ENCODE peak calls at places on chromosomes 3 and 15, in seven cellular contexts. One of them, this sample, is unnamed.
A peak's percentile ranks its signal among the peaks of the same experiment; 100 is the strongest.

GRCh38 chr3:34357461-34357860 is 559.0 kb downstream of the PDCD6IP start:
- DNase-seq in GM12892: no peak
- DNase-seq in prostate gland: no peak
- DNase-seq in upper lobe of left lung: no peak
- DNase-seq in spleen: no peak
- DNase-seq in HCT116: no peak
- DNase-seq in K562: no peak
- DNase-seq in this sample: no peak

GRCh38 chr15:100853676-100854440 is 25.8 kb upstream of the ALDH1A3 start:
- DNase-seq in GM12892: no peak
- DNase-seq in prostate gland: no peak
- DNase-seq in upper lobe of left lung: no peak
- DNase-seq in spleen: no peak
- DNase-seq in HCT116: no peak
- DNase-seq in K562: no peak
- DNase-seq in this sample: no peak

GRCh38 chr3:69838696-69839515 is 99.6 kb downstream of the MITF start:
- DNase-seq in GM12892: no peak
- DNase-seq in prostate gland: no peak
- DNase-seq in upper lobe of left lung: no peak
- DNase-seq in spleen: no peak
- DNase-seq in HCT116: no peak
- DNase-seq in K562: no peak
- DNase-seq in this sample: no peak

GRCh38 chr3:111676177-111677021 is 81.3 kb upstream of the ZBED2 start:
- DNase-seq in GM12892: no peak
- DNase-seq in prostate gland: peak; percentile 15
- DNase-seq in upper lobe of left lung: no peak
- DNase-seq in spleen: no peak
- DNase-seq in HCT116: no peak
- DNase-seq in K562: no peak
- DNase-seq in this sample: no peak

GRCh38 chr15:87764461-87765236 is 491.9 kb downstream of the NTRK3 start:
- DNase-seq in GM12892: no peak
- DNase-seq in prostate gland: no peak
- DNase-seq in upper lobe of left lung: no peak
- DNase-seq in spleen: no peak
- DNase-seq in HCT116: no peak
- DNase-seq in K562: no peak
- DNase-seq in this sample: no peak

GRCh38 chr15:53359038-53359437 is 400.4 kb downstream of the WDR72 start:
- DNase-seq in GM12892: no peak
- DNase-seq in prostate gland: no peak
- DNase-seq in upper lobe of left lung: no peak
- DNase-seq in spleen: no peak
- DNase-seq in HCT116: no peak
- DNase-seq in K562: no peak
- DNase-seq in this sample: no peak

GRCh38 chr3:171644681-171645080 is 165.6 kb downstream of the PLD1 start:
- DNase-seq in GM12892: no peak
- DNase-seq in prostate gland: no peak
- DNase-seq in upper lobe of left lung: no peak
- DNase-seq in spleen: no peak
- DNase-seq in HCT116: no peak
- DNase-seq in K562: no peak
- DNase-seq in this sample: no peak

GRCh38 chr15:70165811-70166284 is 68.1 kb upstream of the TLE3 start:
- DNase-seq in GM12892: no peak
- DNase-seq in prostate gland: peak; percentile 25
- DNase-seq in upper lobe of left lung: no peak
- DNase-seq in spleen: no peak
- DNase-seq in HCT116: no peak
- DNase-seq in K562: no peak
- DNase-seq in this sample: no peak

GRCh38 chr3:128343287-128344045 is 123.2 kb downstream of the DNAJB8 start:
- DNase-seq in GM12892: no peak
- DNase-seq in prostate gland: peak; percentile 61
- DNase-seq in upper lobe of left lung: no peak
- DNase-seq in spleen: peak; percentile 29
- DNase-seq in HCT116: no peak
- DNase-seq in K562: peak; percentile 80
- DNase-seq in this sample: no peak

GRCh38 chr3:177615015-177615414 is 417.7 kb upstream of the TBL1XR1 start:
- DNase-seq in GM12892: no peak
- DNase-seq in prostate gland: peak; percentile 79
- DNase-seq in upper lobe of left lung: no peak
- DNase-seq in spleen: no peak
- DNase-seq in HCT116: no peak
- DNase-seq in K562: peak; percentile 76
- DNase-seq in this sample: no peak

GRCh38 chr3:30655187-30655812 is 48.9 kb downstream of the TGFBR2 start:
- DNase-seq in GM12892: no peak
- DNase-seq in prostate gland: no peak
- DNase-seq in upper lobe of left lung: no peak
- DNase-seq in spleen: no peak
- DNase-seq in HCT116: no peak
- DNase-seq in K562: no peak
- DNase-seq in this sample: no peak
- TF ChIP-seq POLR2AphosphoS5 in GM12892: no peak
- TF ChIP-seq POLR2AphosphoS5 in prostate gland: no peak
- TF ChIP-seq POLR2AphosphoS5 in upper lobe of left lung: no peak
- TF ChIP-seq POLR2AphosphoS5 in spleen: peak; percentile 45
- TF ChIP-seq POLR2AphosphoS5 in HCT116: no peak
- TF ChIP-seq POLR2AphosphoS5 in K562: no peak
- TF ChIP-seq POLR2AphosphoS5 in this sample: no peak

DNA sequence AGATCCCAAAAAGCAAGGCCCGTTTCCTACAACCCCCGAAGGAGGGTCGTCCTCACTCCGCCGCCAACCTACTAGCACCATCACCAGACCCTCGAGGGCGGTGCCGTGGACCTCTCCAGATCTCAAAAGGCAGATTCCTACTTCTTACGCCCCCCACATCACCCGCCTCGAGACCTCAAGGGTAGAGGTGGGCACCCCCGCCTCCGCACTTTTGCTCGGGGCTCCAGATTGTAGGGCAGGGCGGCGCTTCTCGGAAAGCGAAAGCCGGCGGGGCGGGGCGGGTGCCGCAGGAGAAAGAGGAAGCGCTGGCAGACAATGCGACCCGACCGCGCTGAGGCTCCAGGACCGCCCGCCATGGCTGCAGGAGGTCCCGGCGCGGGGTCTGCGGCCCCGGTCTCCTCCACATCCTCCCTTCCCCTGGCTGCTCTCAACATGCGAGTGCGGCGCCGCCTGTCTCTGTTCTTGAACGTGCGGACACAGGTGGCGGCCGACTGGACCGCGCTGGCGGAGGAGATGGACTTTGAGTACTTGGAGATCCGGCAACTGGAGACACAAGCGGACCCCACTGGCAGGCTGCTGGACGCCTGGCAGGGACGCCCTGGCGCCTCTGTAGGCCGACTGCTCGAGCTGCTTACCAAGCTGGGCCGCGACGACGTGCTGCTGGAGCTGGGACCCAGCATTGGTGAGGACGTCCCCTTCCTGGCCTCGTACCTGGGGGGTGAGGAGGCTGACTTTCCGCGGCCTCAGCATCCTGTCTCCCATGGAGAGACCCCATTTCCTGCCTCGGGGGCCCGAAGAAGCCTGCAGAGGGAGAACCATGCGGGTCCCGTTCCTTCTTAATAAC is at the start of gene MYD88:
- DNase-seq in GM12892: peak; percentile 77
- DNase-seq in prostate gland: peak; percentile 79
- DNase-seq in upper lobe of left lung: peak; percentile 97
- DNase-seq in spleen: peak; percentile 99
- DNase-seq in HCT116: no peak
- DNase-seq in K562: peak; percentile 83
- DNase-seq in this sample: peak; percentile 71
- TF ChIP-seq POLR2A in GM12892: peak; percentile 87
- TF ChIP-seq POLR2A in prostate gland: peak; percentile 92
- TF ChIP-seq POLR2A in upper lobe of left lung: peak; percentile 66
- TF ChIP-seq POLR2A in spleen: peak; percentile 8
- TF ChIP-seq POLR2A in HCT116: peak; percentile 74
- TF ChIP-seq POLR2A in K562: peak; percentile 87
- TF ChIP-seq POLR2A in this sample: peak; percentile 74

GRCh38 chr15:95875141-95875643 is 455.3 kb upstream of the NR2F2 start:
- DNase-seq in GM12892: no peak
- DNase-seq in prostate gland: peak; percentile 6
- DNase-seq in upper lobe of left lung: no peak
- DNase-seq in spleen: no peak
- DNase-seq in HCT116: no peak
- DNase-seq in K562: no peak
- DNase-seq in this sample: no peak
- TF ChIP-seq POLR2AphosphoS5 in GM12892: no peak
- TF ChIP-seq POLR2AphosphoS5 in prostate gland: no peak
- TF ChIP-seq POLR2AphosphoS5 in upper lobe of left lung: no peak
- TF ChIP-seq POLR2AphosphoS5 in spleen: no peak
- TF ChIP-seq POLR2AphosphoS5 in HCT116: no peak
- TF ChIP-seq POLR2AphosphoS5 in K562: no peak
- TF ChIP-seq POLR2AphosphoS5 in this sample: no peak

GRCh38 chr3:51974963-51975856 is at the start of gene ABHD14A:
- DNase-seq in GM12892: peak; percentile 94
- DNase-seq in prostate gland: peak; percentile 59
- DNase-seq in upper lobe of left lung: peak; percentile 96
- DNase-seq in spleen: peak; percentile 94
- DNase-seq in HCT116: no peak
- DNase-seq in K562: peak; percentile 78
- DNase-seq in this sample: peak; percentile 93
- TF ChIP-seq POLR2A in GM12892: peak; percentile 78
- TF ChIP-seq POLR2A in prostate gland: peak; percentile 74
- TF ChIP-seq POLR2A in upper lobe of left lung: peak; percentile 35
- TF ChIP-seq POLR2A in spleen: no peak
- TF ChIP-seq POLR2A in HCT116: peak; percentile 61
- TF ChIP-seq POLR2A in K562: peak; percentile 70
- TF ChIP-seq POLR2A in this sample: no peak